ENCODE peak calls at places on chromosomes 6 and 20, in four cellular contexts. W is CD8-positive, alpha-beta T cell; P is CD8-positive, alpha-beta memory T cell; M is fibroblast of lung. Z is an unnamed sample.

GRCh38 chr6:26532699-26533523 is 5.3 kb upstream of the HMGN4 start:
- DNase-seq in W (peak; percentile 90), P (peak; percentile 93), M (peak; percentile 91), Z (peak; percentile 92)

GRCh38 chr6:47235964-47236760 is 73.5 kb downstream of the TNFRSF21 start:
- DNase-seq in W (no peak), P (no peak), M (no peak), Z (no peak)

GRCh38 chr20:17676942-17677341 is 5.1 kb downstream of the RRBP1 start:
- DNase-seq in W (no peak), P (no peak), M (no peak), Z (no peak)

GRCh38 chr6:2777249-2777648 is 12.1 kb downstream of the WRNIP1 start:
- DNase-seq in W (no peak), P (no peak), M (no peak), Z (no peak)

GRCh38 chr6:113301651-113302050 is 555.5 kb upstream of the MARCKS start:
- DNase-seq in W (no peak), P (no peak), M (no peak), Z (no peak)

GRCh38 chr20:52105573-52106422 is 85.8 kb downstream of the ZFP64 start:
- DNase-seq in W (no peak), P (no peak), M (peak; percentile 45), Z (no peak)

GRCh38 chr6:34986845-34987246 is 97.8 kb downstream of the ANKS1A start:
- DNase-seq in W (peak; percentile 61), P (peak; percentile 52), M (peak; percentile 88), Z (peak; percentile 63)

GRCh38 chr20:60718743-60719142 is 533.3 kb upstream of the CDH4 start:
- DNase-seq in W (no peak), P (no peak), M (no peak), Z (no peak)

GRCh38 chr20:23923891-23924435 is 44.4 kb upstream of the CST5 start:
- DNase-seq in W (no peak), P (no peak), M (no peak), Z (no peak)

GRCh38 chr6:31723245-31723979 is at the start of gene MPIG6B:
- DNase-seq in W (no peak), P (no peak), M (no peak), Z (no peak)

GRCh38 chr6:79712144-79712543 is 81.0 kb downstream of the SH3BGRL2 start:
- DNase-seq in W (no peak), P (no peak), M (no peak), Z (no peak)

GRCh38 chr6:5079692-5080091 is 5.4 kb upstream of the PPP1R3G start:
- DNase-seq in W (no peak), P (no peak), M (no peak), Z (no peak)

GRCh38 chr20:4559106-4559505 is 162.6 kb upstream of the PRND start:
- DNase-seq in W (no peak), P (no peak), M (peak; percentile 45), Z (no peak)

GRCh38 chr20:50723672-50724071 is 7.7 kb upstream of the PARD6B start:
- DNase-seq in W (no peak), P (no peak), M (no peak), Z (no peak)

GRCh38 chr6:90714319-90714718 is 127.4 kb upstream of the MAP3K7 start:
- DNase-seq in W (no peak), P (no peak), M (no peak), Z (no peak)

GRCh38 chr6:7232351-7232750 is 80.6 kb downstream of the SSR1 start:
- DNase-seq in W (no peak), P (no peak), M (peak; percentile 22), Z (no peak)

GRCh38 chr6:20542927-20543602 is 8.8 kb downstream of the CDKAL1 start:
- DNase-seq in W (no peak), P (no peak), M (peak; percentile 85), Z (no peak)

GRCh38 chr6:43189905-43190304 is 7.9 kb downstream of the CUL9 start:
- DNase-seq in W (no peak), P (no peak), M (no peak), Z (no peak)

GRCh38 chr6:13762648-13763441 is 51.2 kb upstream of the RANBP9 start:
- DNase-seq in W (no peak), P (peak; percentile 14), M (peak; percentile 97), Z (no peak)
- H3K4me3 ChIP-seq in W (no peak overlapping the region), P (no peak overlapping the region), M (no peak overlapping the region), Z (no peak overlapping the region)

DNA sequence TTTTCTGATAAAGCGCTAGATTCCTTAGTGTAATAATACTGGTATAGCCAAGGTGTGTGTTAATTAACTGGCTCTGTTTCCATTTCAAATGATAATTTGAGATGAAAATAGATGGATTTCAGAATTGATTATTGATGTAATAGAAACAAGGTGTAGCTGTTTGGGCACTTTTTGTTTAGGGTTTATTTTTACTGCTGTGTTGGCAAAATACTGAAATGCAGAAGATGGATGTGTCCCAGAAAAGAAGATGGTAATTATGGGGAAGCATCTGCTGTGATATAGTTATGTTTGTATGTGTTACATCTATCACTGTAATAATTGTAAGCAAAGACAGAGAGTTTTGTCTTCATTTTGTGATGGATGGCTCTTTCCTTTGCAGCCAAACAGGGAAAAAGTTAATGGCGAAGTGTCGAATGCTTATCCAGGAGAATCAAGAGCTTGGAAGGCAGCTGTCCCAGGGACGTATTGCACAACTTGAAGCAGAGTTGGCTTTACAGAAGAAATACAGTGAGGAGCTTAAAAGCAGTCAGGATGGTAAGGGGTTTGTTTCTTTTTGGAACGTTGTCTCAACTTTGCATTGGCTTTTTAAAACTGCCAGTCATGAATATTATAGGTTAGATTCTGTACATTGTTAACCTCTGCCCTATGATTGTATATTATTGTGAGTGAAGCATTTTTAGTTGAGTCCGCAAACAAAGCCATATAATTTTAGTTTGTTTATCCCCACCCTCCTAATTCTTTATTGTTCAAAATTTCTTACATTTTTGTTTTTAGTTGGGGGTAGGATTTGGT is 8.6 kb upstream of the ACAT2 start:
- DNase-seq in W (no peak), P (no peak), M (peak; percentile 29), Z (no peak)
- H3K27ac ChIP-seq in W (no peak overlapping the region), P (no peak overlapping the region), M (no peak overlapping the region), Z (no peak overlapping the region)

DNA sequence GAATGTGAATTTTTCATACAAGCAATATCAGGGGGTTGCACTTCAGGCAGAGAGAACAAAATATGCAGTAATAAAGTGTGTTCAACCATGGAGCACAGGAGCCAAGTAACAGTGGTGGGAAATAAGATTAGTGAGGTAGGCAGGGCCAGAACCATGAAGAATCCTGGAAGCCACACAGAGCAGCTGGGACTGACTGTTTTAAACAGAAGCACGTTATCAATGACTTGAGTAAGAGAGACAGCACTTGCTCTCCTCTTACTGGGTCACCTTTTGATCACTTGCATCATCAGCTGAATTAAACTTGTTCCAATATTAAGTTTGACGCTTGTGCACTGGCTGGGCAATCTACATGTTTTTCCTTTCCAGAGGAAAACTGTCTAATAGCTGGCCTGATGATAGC is 238.5 kb downstream of the TBX18 start:
- DNase-seq in W (no peak), P (no peak), M (peak; percentile 84), Z (no peak)
- H3K4me3 ChIP-seq in W (no peak overlapping the region), P (no peak overlapping the region), M (no peak overlapping the region), Z (no peak overlapping the region)

GRCh38 chr20:34637245-34638185 is 39.4 kb downstream of the PIGU start:
- DNase-seq in W (no peak), P (no peak), M (peak; percentile 82), Z (peak; percentile 56)
- H3K27ac ChIP-seq in W (no peak overlapping the region), P (no peak overlapping the region), M (peak overlapping the region; percentile 31), Z (peak overlapping the region; percentile 56)

GRCh38 chr6:45512594-45512993 is 134.9 kb upstream of the SUPT3H start:
- DNase-seq in W (no peak), P (no peak), M (no peak), Z (no peak)
- H3K4me3 ChIP-seq in W (no peak overlapping the region), P (no peak overlapping the region), M (no peak overlapping the region), Z (no peak overlapping the region)

GRCh38 chr6:111565316-111566221 is 40.1 kb downstream of the TRAF3IP2 start:
- DNase-seq in W (no peak), P (no peak), M (no peak), Z (no peak)

GRCh38 chr6:111566873-111567517 is 38.7 kb downstream of the TRAF3IP2 start:
- DNase-seq in W (no peak), P (peak; percentile 18), M (peak; percentile 41), Z (no peak)

GRCh38 chr6:111564482-111564945 is 41.2 kb downstream of the TRAF3IP2 start:
- DNase-seq in W (no peak), P (no peak), M (peak; percentile 57), Z (peak; percentile 76)

GRCh38 chr6:111563581-111563980 is 42.1 kb downstream of the TRAF3IP2 start:
- DNase-seq in W (no peak), P (no peak), M (no peak), Z (no peak)

GRCh38 chr6:111566222-111566717 is 39.4 kb downstream of the TRAF3IP2 start:
- DNase-seq in W (no peak), P (no peak), M (no peak), Z (no peak)
- H3K27ac ChIP-seq in W (no peak overlapping the region), P (no peak overlapping the region), M (peak overlapping the region; percentile 88), Z (peak overlapping the region; percentile 93)

GRCh38 chr6:33428219-33428890 is 8.5 kb downstream of the SYNGAP1 start:
- DNase-seq in W (no peak), P (peak; percentile 61), M (no peak), Z (no peak)
- H3K4me3 ChIP-seq in W (peak overlapping the region; percentile 38), P (peak overlapping the region; percentile 72), M (peak overlapping the region; percentile 46), Z (peak overlapping the region; percentile 49)

GRCh38 chr20:63943007-63943807 is 13.0 kb downstream of the UCKL1 start:
- DNase-seq in W (no peak), P (no peak), M (no peak), Z (no peak)
- H3K27ac ChIP-seq in W (no peak overlapping the region), P (no peak overlapping the region), M (no peak overlapping the region), Z (peak overlapping the region; percentile 45)

DNA sequence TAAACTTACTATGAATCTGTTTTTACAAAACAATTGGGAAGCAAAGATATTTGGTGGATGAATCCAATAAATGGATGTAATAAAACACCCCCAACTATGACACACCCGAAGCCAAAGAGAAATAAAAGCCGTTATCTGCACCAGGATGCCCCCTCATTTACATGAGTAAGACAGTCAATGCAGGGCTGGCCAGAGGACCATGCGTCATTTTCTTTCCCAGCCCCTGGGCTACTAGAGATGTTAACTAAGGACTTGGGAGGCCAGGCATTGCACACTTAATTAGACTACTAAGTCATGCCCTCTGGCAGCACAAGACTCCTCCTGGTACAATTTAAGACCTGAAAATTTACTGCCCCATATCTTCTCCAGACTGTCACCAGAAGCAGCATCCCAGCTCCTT is 3.2 kb downstream of the LEMD2 start:
- DNase-seq in W (no peak), P (no peak), M (no peak), Z (no peak)
- H3K4me3 ChIP-seq in W (no peak overlapping the region), P (no peak overlapping the region), M (no peak overlapping the region), Z (no peak overlapping the region)

Z was measured in uterus.